ENCODE peak calls at places on chromosomes 7 and 10, in four cellular contexts. R is fibroblast of pulmonary artery, D is mucosa of descending colon, T is B cell. K is an unnamed sample.
A peak's percentile ranks its signal among the peaks of the same experiment; 100 is the strongest.

GRCh38 chr10:13787015-13787421 is 200.3 kb downstream of the PRPF18 start:
- DNase-seq in D (peak; percentile 53), T (peak; percentile 76), R (peak; percentile 93), K (peak; percentile 89)

GRCh38 chr7:774161-775109 is 47.4 kb upstream of the PRKAR1B start:
- DNase-seq in R (peak; percentile 41), D (peak; percentile 66), T (peak; percentile 46), K (peak; percentile 52)

GRCh38 chr7:43450894-43451293 is 132.0 kb upstream of the STK17A start:
- DNase-seq in T (no peak), D (no peak), R (no peak), K (no peak)

GRCh38 chr10:62632071-62632809 is 172.3 kb upstream of the ADO start:
- DNase-seq in R (no peak), D (no peak), T (peak; percentile 84), K (no peak)

GRCh38 chr7:118369987-118370386 is 145.5 kb downstream of the ANKRD7 start:
- DNase-seq in R (no peak), D (no peak), T (no peak), K (no peak)

GRCh38 chr7:120164-120555 is 72.2 kb upstream of the FAM20C start:
- DNase-seq in D (no peak), R (no peak), T (no peak), K (no peak)

GRCh38 chr7:101688183-101688831 is 59.2 kb upstream of the MYL10 start:
- DNase-seq in R (peak; percentile 66), T (peak; percentile 84), D (peak; percentile 81), K (peak; percentile 66)

GRCh38 chr7:39413866-39414668 is 152.1 kb upstream of the YAE1 start:
- DNase-seq in D (peak; percentile 54), R (peak; percentile 24), T (peak; percentile 51), K (peak; percentile 44)

GRCh38 chr7:155959894-155960293 is 147.6 kb upstream of the SHH start:
- DNase-seq in R (no peak), T (no peak), D (peak; percentile 88), K (no peak)

GRCh38 chr7:5439209-5439571 is 15.6 kb upstream of the TNRC18 start:
- DNase-seq in D (no peak), R (no peak), T (no peak), K (no peak)

GRCh38 chr10:87541114-87541513 is 36.4 kb downstream of the MINPP1 start:
- DNase-seq in R (peak; percentile 52), D (no peak), T (no peak), K (peak; percentile 48)

GRCh38 chr7:128074736-128075135 is 43.5 kb upstream of the LRRC4 start:
- DNase-seq in T (no peak), R (no peak), D (peak; percentile 8), K (no peak)

GRCh38 chr10:76882245-76882644 is 755.4 kb downstream of the KCNMA1 start:
- DNase-seq in D (no peak), T (peak; percentile 62), R (no peak), K (no peak)

GRCh38 chr7:37656913-37657530 is 26.5 kb upstream of the GPR141 start:
- DNase-seq in R (no peak), D (no peak), T (no peak), K (no peak)

GRCh38 chr7:111855161-111855841 is 293.0 kb upstream of the IMMP2L start:
- DNase-seq in R (peak; percentile 89), T (no peak), D (no peak), K (peak; percentile 92)

GRCh38 chr10:106910666-106911065 is 253.8 kb downstream of the SORCS1 start:
- DNase-seq in T (no peak), D (no peak), R (no peak), K (no peak)

GRCh38 chr10:15325243-15326002 is 45.7 kb downstream of the FAM171A1 start:
- DNase-seq in D (no peak), T (no peak), R (peak; percentile 93), K (peak; percentile 76)

GRCh38 chr10:23110722-23111660 is 15.6 kb downstream of the MSRB2 start:
- DNase-seq in T (no peak), R (no peak), D (no peak), K (no peak)

GRCh38 chr7:50533849-50534248 is 31.4 kb downstream of the DDC start:
- DNase-seq in D (no peak), R (no peak), T (no peak), K (no peak)

GRCh38 chr10:113425596-113425995 is 127.3 kb upstream of the HABP2 start:
- DNase-seq in T (no peak), R (no peak), D (no peak), K (peak; percentile 39)

GRCh38 chr7:73717991-73718405 is 1.5 kb downstream of the STX1A start:
- DNase-seq in T (peak; percentile 58), D (peak; percentile 64), R (peak; percentile 84), K (peak; percentile 92)

GRCh38 chr7:156458011-156458410 is 182.6 kb upstream of the RNF32 start:
- DNase-seq in D (no peak), T (no peak), R (no peak), K (no peak)

GRCh38 chr10:92720306-92721165 is 30.8 kb downstream of the HHEX start:
- DNase-seq in R (peak; percentile 18), D (no peak), T (no peak), K (no peak)

GRCh38 chr7:96045919-96046318 is 273.6 kb downstream of the DYNC1I1 start:
- DNase-seq in T (no peak), D (no peak), R (no peak), K (no peak)

GRCh38 chr7:126803060-126803665 is 449.6 kb downstream of the GRM8 start:
- DNase-seq in R (peak; percentile 82), D (no peak), T (no peak), K (peak; percentile 88)

GRCh38 chr7:16684935-16685334 is 39.0 kb downstream of the BZW2 start:
- DNase-seq in T (no peak), R (no peak), D (no peak), K (peak; percentile 26)

GRCh38 chr7:37526623-37527022 is 78.0 kb upstream of the ELMO1 start:
- DNase-seq in R (no peak), T (no peak), D (no peak), K (no peak)

GRCh38 chr7:81094952-81095351 is 176.1 kb upstream of the SEMA3C start:
- DNase-seq in T (no peak), R (no peak), D (no peak), K (no peak)

GRCh38 chr10:54402576-54402975 is 398.5 kb downstream of the PCDH15 start:
- DNase-seq in D (no peak), T (no peak), R (peak; percentile 29), K (peak; percentile 52)

GRCh38 chr7:120857558-120858298 is at the start of gene TSPAN12:
- DNase-seq in T (no peak), R (peak; percentile 64), D (peak; percentile 88), K (peak; percentile 59)

GRCh38 chr10:63099734-63100133 is 33.4 kb upstream of the NRBF2 start:
- DNase-seq in D (no peak), T (no peak), R (no peak), K (no peak)

GRCh38 chr10:105925045-105925785 is 1239.3 kb downstream of the SORCS1 start:
- DNase-seq in T (no peak), R (no peak), D (no peak), K (no peak)

GRCh38 chr10:110444009-110444347 is 53.7 kb upstream of the DUSP5 start:
- DNase-seq in R (no peak), D (no peak), T (no peak), K (no peak)

GRCh38 chr10:565146-565545 is 124.3 kb downstream of the DIP2C start:
- DNase-seq in T (peak; percentile 6), D (no peak), R (no peak), K (no peak)
- TF ChIP-seq CTCF in T (no peak), D (no peak), R (no peak), K (no peak)

GRCh38 chr10:11787374-11787773 is 35.8 kb upstream of the PROSER2 start:
- DNase-seq in T (no peak), D (no peak), R (no peak), K (no peak)

GRCh38 chr10:11783558-11783865 is 39.6 kb upstream of the PROSER2 start:
- DNase-seq in R (no peak), T (no peak), D (no peak), K (no peak)

GRCh38 chr10:11781114-11781513 is 38.9 kb downstream of the ECHDC3 start:
- DNase-seq in D (no peak), R (no peak), T (no peak), K (no peak)

GRCh38 chr10:11787846-11788245 is 35.3 kb upstream of the PROSER2 start:
- DNase-seq in T (no peak), D (no peak), R (no peak), K (no peak)

DNA sequence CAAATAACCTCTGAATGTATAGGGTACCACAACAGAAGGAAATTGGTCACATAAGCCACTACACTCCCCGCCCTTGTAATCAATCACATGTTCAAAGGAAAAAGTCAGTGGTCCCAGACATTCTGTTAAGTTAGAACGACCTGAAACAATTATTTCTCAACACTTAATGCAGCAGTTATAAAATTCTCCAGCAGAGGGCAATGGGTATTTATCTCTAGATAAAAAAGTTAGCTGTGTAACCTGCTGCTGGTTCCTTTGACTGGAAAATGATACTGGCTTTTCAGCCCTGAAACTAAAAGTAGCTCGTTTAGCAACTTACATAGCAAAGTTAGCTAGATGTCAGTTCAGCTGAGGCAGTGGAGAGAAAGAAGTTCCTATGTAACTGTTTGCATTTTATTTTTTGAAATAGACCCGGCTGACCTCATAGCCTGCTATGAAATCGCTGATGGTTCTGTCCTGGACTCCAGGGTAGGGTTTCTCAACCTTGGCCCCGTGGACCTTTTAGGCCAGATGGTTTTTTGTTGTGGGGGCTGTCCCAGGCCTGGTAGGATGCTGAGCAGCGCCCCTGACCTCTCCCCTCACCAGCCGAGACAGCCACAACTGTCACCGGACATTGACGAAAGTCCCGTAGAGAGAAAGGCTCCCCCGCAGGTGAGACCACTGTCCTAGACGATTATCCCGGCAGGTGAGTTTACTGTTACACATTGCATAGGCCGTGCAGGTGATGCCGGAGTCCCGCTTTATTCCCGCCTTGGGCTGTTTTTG is 40.2 kb upstream of the PROSER2 start:
- DNase-seq in R (peak; percentile 74), T (no peak), D (no peak), K (peak; percentile 78)
- TF ChIP-seq CTCF in R (peak; percentile 72), T (peak; percentile 73), D (peak; percentile 50), K (peak; percentile 66)

DNA sequence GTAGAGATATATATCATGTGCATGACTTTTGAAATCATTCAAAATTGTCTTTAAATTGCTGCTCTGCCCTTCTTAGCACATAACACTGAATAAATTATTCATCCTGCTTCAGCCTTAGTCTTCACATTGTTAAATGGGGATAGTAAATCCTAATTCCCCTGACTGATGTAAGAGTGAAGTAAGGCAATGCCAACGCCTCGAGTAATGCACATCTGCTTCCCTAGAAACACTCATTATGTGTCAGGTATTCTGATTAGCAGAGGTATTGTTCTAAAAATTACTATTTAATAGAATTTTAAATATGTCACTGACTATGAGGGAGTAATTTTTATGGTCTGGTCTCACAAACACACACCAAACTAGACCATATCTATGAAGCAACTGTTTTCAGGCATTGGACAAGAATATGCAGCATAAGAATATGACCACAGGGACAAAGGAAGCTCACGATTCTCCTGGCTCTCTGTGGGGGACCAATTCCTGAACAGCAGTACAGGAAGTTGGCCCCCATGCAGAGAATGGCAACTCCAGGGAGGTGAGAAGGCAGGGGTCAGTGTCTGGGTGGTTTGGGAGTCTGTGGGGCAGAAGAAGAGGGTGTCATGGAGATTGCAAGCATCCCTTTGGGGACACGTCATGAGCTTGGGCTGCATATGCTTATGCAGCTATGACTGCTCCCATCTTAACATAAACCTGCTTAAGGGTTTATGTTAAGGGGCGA is 77.1 kb upstream of the AKR1E2 start:
- DNase-seq in R (no peak), T (no peak), D (no peak), K (no peak)
- TF ChIP-seq CTCF in R (no peak), T (no peak), D (no peak), K (no peak)

DNA sequence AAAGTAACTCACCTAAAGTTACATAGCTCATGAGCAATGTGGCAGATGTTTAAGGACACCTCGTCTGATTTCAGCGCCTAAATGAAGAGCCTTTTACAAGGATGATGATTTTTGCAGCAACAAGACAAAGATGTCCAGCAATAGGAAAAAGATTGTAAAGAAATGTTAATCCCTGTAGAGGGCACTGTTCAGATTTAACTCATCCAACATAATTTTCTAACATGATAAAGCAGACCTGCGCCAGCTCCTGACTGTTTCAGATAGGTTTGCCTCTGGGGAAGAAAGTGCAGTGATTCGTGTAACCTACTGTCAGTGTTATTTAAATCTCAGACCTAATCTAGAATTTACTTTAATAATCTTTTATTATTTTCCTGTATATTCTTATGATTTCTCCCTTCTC is 595.2 kb downstream of the AUTS2 start:
- DNase-seq in T (no peak), D (no peak), R (peak; percentile 8), K (peak; percentile 40)
- TF ChIP-seq CTCF in T (no peak), D (no peak), R (no peak), K (peak; percentile 29)